ENCODE peak calls at places on chromosome 21, in nine cellular contexts. One of them, this sample, is unnamed. For H3K27me3 and H3K36me3, the result is how much of the 10 kb centered on the place peaks cover.

GRCh38 chr21:34274001-34274400 is 89.8 kb upstream of the KCNE2 start:
- DNase-seq in sigmoid colon: no peak
- DNase-seq in osteoblast: peak
- DNase-seq in fibroblast of lung: peak
- DNase-seq in neural progenitor cell: no peak
- DNase-seq in right atrium auricular region: no peak
- DNase-seq in tibial artery: no peak
- DNase-seq in lower lobe of right lung: no peak
- DNase-seq in endothelial cell of umbilical vein: peak
- DNase-seq in this sample: no peak

GRCh38 chr21:18373631-18374030 is 30.0 kb downstream of the TMPRSS15 start:
- DNase-seq in neural progenitor cell: no peak
- DNase-seq in sigmoid colon: no peak
- DNase-seq in osteoblast: no peak
- DNase-seq in right atrium auricular region: no peak
- DNase-seq in fibroblast of lung: peak
- DNase-seq in endothelial cell of umbilical vein: no peak
- DNase-seq in tibial artery: no peak
- DNase-seq in lower lobe of right lung: no peak
- DNase-seq in this sample: no peak

GRCh38 chr21:46156378-46156645 is 933 bp upstream of the FTCD start:
- DNase-seq in right atrium auricular region: no peak
- DNase-seq in osteoblast: no peak
- DNase-seq in lower lobe of right lung: no peak
- DNase-seq in endothelial cell of umbilical vein: no peak
- DNase-seq in sigmoid colon: peak
- DNase-seq in neural progenitor cell: no peak
- DNase-seq in tibial artery: no peak
- DNase-seq in fibroblast of lung: no peak
- DNase-seq in this sample: peak

GRCh38 chr21:25094695-25095094 is 512.6 kb downstream of the MRPL39 start:
- DNase-seq in neural progenitor cell: no peak
- DNase-seq in endothelial cell of umbilical vein: no peak
- DNase-seq in sigmoid colon: no peak
- DNase-seq in osteoblast: peak
- DNase-seq in lower lobe of right lung: no peak
- DNase-seq in tibial artery: no peak
- DNase-seq in right atrium auricular region: no peak
- DNase-seq in fibroblast of lung: no peak
- DNase-seq in this sample: no peak

GRCh38 chr21:40067751-40068150 is 200.5 kb downstream of the PCP4 start:
- DNase-seq in fibroblast of lung: no peak
- DNase-seq in right atrium auricular region: no peak
- DNase-seq in osteoblast: no peak
- DNase-seq in tibial artery: no peak
- DNase-seq in neural progenitor cell: no peak
- DNase-seq in lower lobe of right lung: no peak
- DNase-seq in endothelial cell of umbilical vein: no peak
- DNase-seq in sigmoid colon: no peak
- DNase-seq in this sample: no peak

GRCh38 chr21:15121655-15122120 is 56.9 kb upstream of the NRIP1 start:
- DNase-seq in right atrium auricular region: no peak
- DNase-seq in neural progenitor cell: no peak
- DNase-seq in osteoblast: no peak
- DNase-seq in fibroblast of lung: peak
- DNase-seq in tibial artery: no peak
- DNase-seq in endothelial cell of umbilical vein: peak
- DNase-seq in sigmoid colon: no peak
- DNase-seq in lower lobe of right lung: peak
- DNase-seq in this sample: peak

GRCh38 chr21:30831194-30831765 is 1.7 kb upstream of the KRTAP7-1 start:
- DNase-seq in lower lobe of right lung: no peak
- DNase-seq in neural progenitor cell: peak
- DNase-seq in osteoblast: no peak
- DNase-seq in right atrium auricular region: no peak
- DNase-seq in fibroblast of lung: no peak
- DNase-seq in endothelial cell of umbilical vein: no peak
- DNase-seq in tibial artery: no peak
- DNase-seq in sigmoid colon: no peak
- DNase-seq in this sample: peak

GRCh38 chr21:15159382-15160020 is 94.7 kb upstream of the NRIP1 start:
- DNase-seq in neural progenitor cell: no peak
- DNase-seq in lower lobe of right lung: no peak
- DNase-seq in tibial artery: no peak
- DNase-seq in sigmoid colon: no peak
- DNase-seq in endothelial cell of umbilical vein: no peak
- DNase-seq in osteoblast: no peak
- DNase-seq in right atrium auricular region: no peak
- DNase-seq in fibroblast of lung: peak
- DNase-seq in this sample: no peak

DNA sequence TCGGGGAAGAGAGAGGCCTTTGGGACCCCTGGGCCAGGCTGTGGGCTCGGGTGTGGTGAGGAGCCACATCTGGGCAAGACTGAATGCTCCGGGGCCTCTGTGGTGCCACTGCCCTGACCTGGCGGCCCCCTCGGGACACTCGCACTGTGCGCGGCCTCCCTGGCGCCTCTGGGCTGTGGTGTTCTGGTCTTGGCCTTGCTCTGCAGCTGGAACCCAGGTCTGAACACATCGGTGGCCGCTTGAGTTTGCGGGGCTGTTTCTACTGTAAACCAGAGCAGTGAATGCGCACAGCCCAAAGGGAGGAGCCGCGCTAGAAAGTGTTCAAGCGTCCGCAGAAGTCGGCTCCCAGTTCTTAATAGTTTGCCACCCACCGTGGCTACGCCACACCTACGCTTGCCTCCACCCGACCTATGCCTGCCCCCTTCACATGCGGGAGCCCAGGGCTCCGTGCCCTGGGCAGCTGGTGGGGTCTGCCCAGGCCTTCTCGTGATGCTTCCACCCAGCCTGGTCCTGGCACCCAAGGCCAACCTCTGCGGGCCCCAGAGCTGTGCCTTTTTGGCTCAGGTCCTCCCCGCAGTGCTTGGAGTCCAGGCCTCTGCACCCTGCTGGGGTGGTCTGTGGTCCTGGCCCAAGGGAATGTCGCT is 4.4 kb downstream of the PDE9A start:
- DNase-seq in osteoblast: peak
- DNase-seq in fibroblast of lung: no peak
- DNase-seq in neural progenitor cell: no peak
- DNase-seq in sigmoid colon: no peak
- DNase-seq in right atrium auricular region: no peak
- DNase-seq in endothelial cell of umbilical vein: no peak
- DNase-seq in lower lobe of right lung: no peak
- DNase-seq in tibial artery: no peak
- DNase-seq in this sample: no peak
- H3K27me3 ChIP-seq in osteoblast: under half
- H3K27me3 ChIP-seq in fibroblast of lung: under half
- H3K27me3 ChIP-seq in neural progenitor cell: under half
- H3K27me3 ChIP-seq in sigmoid colon: under half
- H3K27me3 ChIP-seq in right atrium auricular region: under half
- H3K27me3 ChIP-seq in endothelial cell of umbilical vein: under half
- H3K27me3 ChIP-seq in lower lobe of right lung: under half
- H3K27me3 ChIP-seq in tibial artery: half or more
- H3K27me3 ChIP-seq in this sample: under half

GRCh38 chr21:44024895-44025353 is 12.8 kb downstream of the TRAPPC10 start:
- DNase-seq in neural progenitor cell: peak
- DNase-seq in fibroblast of lung: peak
- DNase-seq in endothelial cell of umbilical vein: peak
- DNase-seq in lower lobe of right lung: peak
- DNase-seq in osteoblast: peak
- DNase-seq in right atrium auricular region: peak
- DNase-seq in sigmoid colon: peak
- DNase-seq in tibial artery: peak
- DNase-seq in this sample: peak
- H3K4me3 ChIP-seq in neural progenitor cell: no peak
- H3K4me3 ChIP-seq in fibroblast of lung: no peak
- H3K4me3 ChIP-seq in endothelial cell of umbilical vein: no peak
- H3K4me3 ChIP-seq in lower lobe of right lung: no peak
- H3K4me3 ChIP-seq in osteoblast: no peak
- H3K4me3 ChIP-seq in right atrium auricular region: no peak
- H3K4me3 ChIP-seq in sigmoid colon: no peak
- H3K4me3 ChIP-seq in tibial artery: no peak
- H3K4me3 ChIP-seq in this sample: no peak

DNA sequence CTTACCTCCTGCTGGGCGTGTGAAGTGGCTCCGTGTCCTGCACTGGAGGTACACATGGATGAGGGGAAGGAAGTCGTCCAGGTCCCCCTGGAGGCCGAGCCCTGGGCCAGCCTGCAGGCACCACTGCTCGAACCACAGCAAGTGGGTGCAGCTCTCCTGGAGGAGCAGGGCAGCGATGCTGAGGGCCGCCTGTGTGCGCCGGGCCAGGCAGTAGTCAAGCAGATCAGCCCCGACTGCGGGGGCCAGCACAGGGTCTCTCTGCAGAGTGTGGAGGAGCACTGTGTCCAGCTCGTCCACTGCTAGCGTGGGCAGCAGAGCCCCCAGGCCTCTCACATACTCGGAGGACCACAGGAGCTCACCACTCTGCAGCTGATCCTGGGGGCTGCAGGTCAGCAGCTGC is 45.9 kb downstream of the URB1 start:
- DNase-seq in sigmoid colon: no peak
- DNase-seq in lower lobe of right lung: no peak
- DNase-seq in tibial artery: no peak
- DNase-seq in fibroblast of lung: no peak
- DNase-seq in right atrium auricular region: no peak
- DNase-seq in osteoblast: no peak
- DNase-seq in neural progenitor cell: no peak
- DNase-seq in endothelial cell of umbilical vein: no peak
- DNase-seq in this sample: no peak
- H3K36me3 ChIP-seq in sigmoid colon: half or more
- H3K36me3 ChIP-seq in lower lobe of right lung: half or more
- H3K36me3 ChIP-seq in tibial artery: half or more
- H3K36me3 ChIP-seq in fibroblast of lung: under half
- H3K36me3 ChIP-seq in right atrium auricular region: half or more
- H3K36me3 ChIP-seq in osteoblast: half or more
- H3K36me3 ChIP-seq in neural progenitor cell: under half
- H3K36me3 ChIP-seq in endothelial cell of umbilical vein: half or more
- H3K36me3 ChIP-seq in this sample: under half

GRCh38 chr21:44450999-44451398 is 4.3 kb upstream of the LRRC3 start:
- DNase-seq in sigmoid colon: no peak
- DNase-seq in neural progenitor cell: no peak
- DNase-seq in tibial artery: no peak
- DNase-seq in endothelial cell of umbilical vein: no peak
- DNase-seq in right atrium auricular region: no peak
- DNase-seq in osteoblast: peak
- DNase-seq in fibroblast of lung: no peak
- DNase-seq in lower lobe of right lung: no peak
- DNase-seq in this sample: no peak
- H3K27me3 ChIP-seq in sigmoid colon: under half
- H3K27me3 ChIP-seq in neural progenitor cell: under half
- H3K27me3 ChIP-seq in tibial artery: under half
- H3K27me3 ChIP-seq in endothelial cell of umbilical vein: under half
- H3K27me3 ChIP-seq in right atrium auricular region: under half
- H3K27me3 ChIP-seq in osteoblast: under half
- H3K27me3 ChIP-seq in fibroblast of lung: under half
- H3K27me3 ChIP-seq in lower lobe of right lung: under half
- H3K27me3 ChIP-seq in this sample: under half

GRCh38 chr21:43760391-43760958 is 15.6 kb downstream of the CSTB start:
- DNase-seq in sigmoid colon: no peak
- DNase-seq in tibial artery: no peak
- DNase-seq in endothelial cell of umbilical vein: no peak
- DNase-seq in right atrium auricular region: no peak
- DNase-seq in osteoblast: no peak
- DNase-seq in fibroblast of lung: no peak
- DNase-seq in neural progenitor cell: no peak
- DNase-seq in lower lobe of right lung: no peak
- DNase-seq in this sample: no peak

GRCh38 chr21:43759651-43760050 is 16.5 kb downstream of the CSTB start:
- DNase-seq in endothelial cell of umbilical vein: no peak
- DNase-seq in fibroblast of lung: no peak
- DNase-seq in osteoblast: no peak
- DNase-seq in neural progenitor cell: no peak
- DNase-seq in right atrium auricular region: no peak
- DNase-seq in sigmoid colon: no peak
- DNase-seq in lower lobe of right lung: no peak
- DNase-seq in tibial artery: no peak
- DNase-seq in this sample: no peak

GRCh38 chr21:43757601-43758000 is 18.5 kb downstream of the CSTB start:
- DNase-seq in lower lobe of right lung: peak
- DNase-seq in endothelial cell of umbilical vein: no peak
- DNase-seq in sigmoid colon: no peak
- DNase-seq in tibial artery: no peak
- DNase-seq in right atrium auricular region: no peak
- DNase-seq in fibroblast of lung: no peak
- DNase-seq in neural progenitor cell: no peak
- DNase-seq in osteoblast: no peak
- DNase-seq in this sample: no peak

GRCh38 chr21:43758132-43758619 is 17.9 kb downstream of the CSTB start:
- DNase-seq in endothelial cell of umbilical vein: no peak
- DNase-seq in right atrium auricular region: peak
- DNase-seq in lower lobe of right lung: no peak
- DNase-seq in neural progenitor cell: no peak
- DNase-seq in fibroblast of lung: peak
- DNase-seq in sigmoid colon: peak
- DNase-seq in tibial artery: peak
- DNase-seq in osteoblast: peak
- DNase-seq in this sample: no peak

GRCh38 chr21:43758811-43759210 is 17.3 kb downstream of the CSTB start:
- DNase-seq in fibroblast of lung: no peak
- DNase-seq in sigmoid colon: no peak
- DNase-seq in tibial artery: no peak
- DNase-seq in osteoblast: no peak
- DNase-seq in endothelial cell of umbilical vein: no peak
- DNase-seq in neural progenitor cell: no peak
- DNase-seq in lower lobe of right lung: no peak
- DNase-seq in right atrium auricular region: no peak
- DNase-seq in this sample: no peak
- H3K4me3 ChIP-seq in fibroblast of lung: no peak
- H3K4me3 ChIP-seq in sigmoid colon: peak
- H3K4me3 ChIP-seq in tibial artery: no peak
- H3K4me3 ChIP-seq in osteoblast: no peak
- H3K4me3 ChIP-seq in endothelial cell of umbilical vein: no peak
- H3K4me3 ChIP-seq in neural progenitor cell: no peak
- H3K4me3 ChIP-seq in lower lobe of right lung: peak
- H3K4me3 ChIP-seq in right atrium auricular region: no peak
- H3K4me3 ChIP-seq in this sample: no peak

DNA sequence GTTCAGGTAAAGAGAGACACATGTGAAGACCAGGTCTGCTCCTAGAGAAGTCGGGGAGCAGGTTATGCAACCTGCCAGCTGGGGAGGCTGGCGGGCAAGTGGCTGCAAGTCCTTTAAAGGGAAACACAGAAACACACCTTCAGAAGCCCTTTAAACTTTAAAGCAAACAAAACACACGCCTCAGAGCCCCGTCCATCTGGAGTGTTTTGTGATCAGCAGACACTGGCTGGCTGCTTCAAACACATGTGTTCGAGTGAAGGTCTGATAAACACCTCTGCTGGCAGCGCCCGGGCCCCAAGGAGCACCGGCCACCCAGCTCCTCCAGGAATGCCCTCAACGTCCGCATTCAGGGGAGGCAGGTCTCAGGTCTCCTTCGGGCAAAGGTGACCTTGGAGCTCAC is 15.2 kb downstream of the RIPK4 start:
- DNase-seq in osteoblast: no peak
- DNase-seq in fibroblast of lung: no peak
- DNase-seq in lower lobe of right lung: peak
- DNase-seq in sigmoid colon: no peak
- DNase-seq in neural progenitor cell: no peak
- DNase-seq in endothelial cell of umbilical vein: no peak
- DNase-seq in tibial artery: no peak
- DNase-seq in right atrium auricular region: no peak
- DNase-seq in this sample: peak
- H3K36me3 ChIP-seq in osteoblast: under half
- H3K36me3 ChIP-seq in fibroblast of lung: under half
- H3K36me3 ChIP-seq in lower lobe of right lung: under half
- H3K36me3 ChIP-seq in sigmoid colon: under half
- H3K36me3 ChIP-seq in neural progenitor cell: under half
- H3K36me3 ChIP-seq in endothelial cell of umbilical vein: under half
- H3K36me3 ChIP-seq in tibial artery: under half
- H3K36me3 ChIP-seq in right atrium auricular region: under half
- H3K36me3 ChIP-seq in this sample: under half